ENCODE peak calls at places on chromosomes 3 and 15, in ten cellular contexts. One of them, this sample, is unnamed.
A peak's percentile ranks its signal among the peaks of the same experiment; 100 is the strongest.

GRCh38 chr3:58214484-58215316 is 3.9 kb upstream of the DNASE1L3 start:
- DNase-seq in PC-3: peak; percentile 92
- DNase-seq in GM12865: peak; percentile 90
- DNase-seq in mammary epithelial cell: peak; percentile 100
- DNase-seq in skeletal muscle cell: no peak
- DNase-seq in heart right ventricle: no peak
- DNase-seq in ovary: no peak
- DNase-seq in heart left ventricle: no peak
- DNase-seq in spleen: peak; percentile 88
- DNase-seq in SJSA1: no peak
- DNase-seq in this sample: no peak

GRCh38 chr15:66560856-66561525 is 4.8 kb downstream of the LCTL start:
- DNase-seq in spleen: peak; percentile 47
- DNase-seq in SJSA1: no peak
- DNase-seq in heart right ventricle: no peak
- DNase-seq in heart left ventricle: no peak
- DNase-seq in ovary: no peak
- DNase-seq in mammary epithelial cell: no peak
- DNase-seq in GM12865: no peak
- DNase-seq in PC-3: no peak
- DNase-seq in skeletal muscle cell: no peak
- DNase-seq in this sample: no peak

GRCh38 chr15:82851331-82851850 is 42.0 kb downstream of the WHAMM start:
- DNase-seq in heart left ventricle: no peak
- DNase-seq in PC-3: no peak
- DNase-seq in GM12865: no peak
- DNase-seq in SJSA1: no peak
- DNase-seq in skeletal muscle cell: no peak
- DNase-seq in heart right ventricle: no peak
- DNase-seq in spleen: no peak
- DNase-seq in ovary: no peak
- DNase-seq in mammary epithelial cell: no peak
- DNase-seq in this sample: no peak

GRCh38 chr15:98649996-98650870 is 1.9 kb downstream of the IGF1R start:
- DNase-seq in skeletal muscle cell: no peak
- DNase-seq in mammary epithelial cell: peak; percentile 37
- DNase-seq in GM12865: peak; percentile 11
- DNase-seq in SJSA1: peak; percentile 53
- DNase-seq in heart right ventricle: peak; percentile 39
- DNase-seq in heart left ventricle: peak; percentile 78
- DNase-seq in PC-3: peak; percentile 18
- DNase-seq in ovary: peak; percentile 71
- DNase-seq in spleen: peak; percentile 91
- DNase-seq in this sample: peak; percentile 54

GRCh38 chr3:14891135-14892132 is 55.9 kb upstream of the NR2C2 start:
- DNase-seq in heart right ventricle: no peak
- DNase-seq in mammary epithelial cell: no peak
- DNase-seq in skeletal muscle cell: no peak
- DNase-seq in spleen: no peak
- DNase-seq in heart left ventricle: no peak
- DNase-seq in PC-3: no peak
- DNase-seq in ovary: no peak
- DNase-seq in SJSA1: no peak
- DNase-seq in GM12865: no peak
- DNase-seq in this sample: no peak

GRCh38 chr15:99732711-99733267 is 448 bp downstream of the LYSMD4 start:
- DNase-seq in GM12865: peak; percentile 38
- DNase-seq in mammary epithelial cell: peak; percentile 23
- DNase-seq in skeletal muscle cell: no peak
- DNase-seq in PC-3: peak; percentile 4
- DNase-seq in SJSA1: peak; percentile 35
- DNase-seq in heart left ventricle: peak; percentile 80
- DNase-seq in heart right ventricle: peak; percentile 43
- DNase-seq in ovary: no peak
- DNase-seq in spleen: peak; percentile 91
- DNase-seq in this sample: peak; percentile 35

GRCh38 chr15:92595506-92596337 is 59.9 kb downstream of the FAM174B start:
- DNase-seq in mammary epithelial cell: no peak
- DNase-seq in skeletal muscle cell: no peak
- DNase-seq in heart right ventricle: no peak
- DNase-seq in heart left ventricle: no peak
- DNase-seq in ovary: no peak
- DNase-seq in GM12865: no peak
- DNase-seq in PC-3: no peak
- DNase-seq in spleen: no peak
- DNase-seq in SJSA1: no peak
- DNase-seq in this sample: no peak

GRCh38 chr3:48088749-48089466 is 72.7 kb upstream of the MAP4 start:
- DNase-seq in spleen: peak; percentile 99
- DNase-seq in heart left ventricle: peak; percentile 98
- DNase-seq in PC-3: peak; percentile 98
- DNase-seq in SJSA1: peak; percentile 99
- DNase-seq in heart right ventricle: peak; percentile 97
- DNase-seq in ovary: peak; percentile 97
- DNase-seq in GM12865: peak; percentile 98
- DNase-seq in skeletal muscle cell: peak; percentile 92
- DNase-seq in mammary epithelial cell: peak; percentile 98
- DNase-seq in this sample: peak; percentile 98

GRCh38 chr3:13866406-13866965 is 13.4 kb downstream of the WNT7A start:
- DNase-seq in PC-3: no peak
- DNase-seq in GM12865: no peak
- DNase-seq in skeletal muscle cell: no peak
- DNase-seq in heart left ventricle: no peak
- DNase-seq in ovary: no peak
- DNase-seq in SJSA1: no peak
- DNase-seq in heart right ventricle: no peak
- DNase-seq in mammary epithelial cell: no peak
- DNase-seq in spleen: peak; percentile 52
- DNase-seq in this sample: no peak

GRCh38 chr3:84077479-84077878 is 881.3 kb upstream of the CADM2 start:
- DNase-seq in SJSA1: no peak
- DNase-seq in skeletal muscle cell: no peak
- DNase-seq in spleen: no peak
- DNase-seq in heart right ventricle: no peak
- DNase-seq in PC-3: peak; percentile 32
- DNase-seq in ovary: no peak
- DNase-seq in mammary epithelial cell: peak; percentile 12
- DNase-seq in heart left ventricle: no peak
- DNase-seq in GM12865: no peak
- DNase-seq in this sample: no peak

GRCh38 chr3:144055604-144056003 is 84.0 kb downstream of the DIPK2A start:
- DNase-seq in mammary epithelial cell: no peak
- DNase-seq in PC-3: peak; percentile 68
- DNase-seq in spleen: no peak
- DNase-seq in heart left ventricle: no peak
- DNase-seq in heart right ventricle: no peak
- DNase-seq in SJSA1: no peak
- DNase-seq in GM12865: no peak
- DNase-seq in skeletal muscle cell: no peak
- DNase-seq in ovary: no peak
- DNase-seq in this sample: no peak

GRCh38 chr3:144063306-144063705 is 91.7 kb downstream of the DIPK2A start:
- DNase-seq in heart left ventricle: no peak
- DNase-seq in spleen: no peak
- DNase-seq in skeletal muscle cell: no peak
- DNase-seq in ovary: no peak
- DNase-seq in heart right ventricle: no peak
- DNase-seq in mammary epithelial cell: no peak
- DNase-seq in GM12865: no peak
- DNase-seq in SJSA1: no peak
- DNase-seq in PC-3: no peak
- DNase-seq in this sample: no peak

GRCh38 chr3:144058713-144059112 is 87.1 kb downstream of the DIPK2A start:
- DNase-seq in mammary epithelial cell: no peak
- DNase-seq in heart right ventricle: no peak
- DNase-seq in ovary: no peak
- DNase-seq in heart left ventricle: no peak
- DNase-seq in SJSA1: no peak
- DNase-seq in PC-3: no peak
- DNase-seq in spleen: no peak
- DNase-seq in GM12865: peak; percentile 36
- DNase-seq in skeletal muscle cell: no peak
- DNase-seq in this sample: no peak

GRCh38 chr3:144060881-144061280 is 89.3 kb downstream of the DIPK2A start:
- DNase-seq in heart left ventricle: no peak
- DNase-seq in PC-3: no peak
- DNase-seq in GM12865: no peak
- DNase-seq in spleen: no peak
- DNase-seq in ovary: no peak
- DNase-seq in SJSA1: no peak
- DNase-seq in heart right ventricle: no peak
- DNase-seq in skeletal muscle cell: no peak
- DNase-seq in mammary epithelial cell: no peak
- DNase-seq in this sample: no peak

GRCh38 chr3:144059481-144059880 is 87.9 kb downstream of the DIPK2A start:
- DNase-seq in skeletal muscle cell: no peak
- DNase-seq in mammary epithelial cell: no peak
- DNase-seq in spleen: no peak
- DNase-seq in PC-3: no peak
- DNase-seq in SJSA1: no peak
- DNase-seq in ovary: no peak
- DNase-seq in heart right ventricle: no peak
- DNase-seq in GM12865: no peak
- DNase-seq in heart left ventricle: no peak
- DNase-seq in this sample: no peak
- H3K4me3 ChIP-seq in skeletal muscle cell: no peak overlapping the region
- H3K4me3 ChIP-seq in mammary epithelial cell: no peak overlapping the region
- H3K4me3 ChIP-seq in spleen: no peak overlapping the region
- H3K4me3 ChIP-seq in PC-3: no peak overlapping the region
- H3K4me3 ChIP-seq in SJSA1: no peak overlapping the region
- H3K4me3 ChIP-seq in ovary: no peak overlapping the region
- H3K4me3 ChIP-seq in heart right ventricle: no peak overlapping the region
- H3K4me3 ChIP-seq in GM12865: no peak overlapping the region
- H3K4me3 ChIP-seq in heart left ventricle: no peak overlapping the region
- H3K4me3 ChIP-seq in this sample: no peak overlapping the region

DNA sequence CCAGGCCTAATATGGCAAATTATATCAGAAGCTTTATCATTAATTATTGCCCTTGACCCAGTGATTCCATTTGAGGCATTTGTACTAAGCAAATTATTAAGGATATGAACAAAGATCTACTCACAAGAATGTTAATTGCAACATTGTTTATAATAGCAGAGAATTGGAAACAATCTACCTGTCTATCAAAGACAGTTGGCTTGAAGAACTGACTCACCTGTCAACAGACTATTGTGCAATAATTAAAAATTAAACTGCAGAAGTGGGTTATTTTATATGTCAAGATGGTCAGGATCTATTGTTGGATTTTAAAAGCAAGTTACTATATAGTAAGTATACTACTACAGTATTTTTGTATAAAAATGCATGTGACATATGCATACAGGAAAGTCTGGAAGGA is 6.7 kb upstream of the FETUB start:
- DNase-seq in skeletal muscle cell: no peak
- DNase-seq in SJSA1: no peak
- DNase-seq in mammary epithelial cell: no peak
- DNase-seq in heart left ventricle: no peak
- DNase-seq in heart right ventricle: no peak
- DNase-seq in PC-3: no peak
- DNase-seq in GM12865: no peak
- DNase-seq in ovary: no peak
- DNase-seq in spleen: no peak
- DNase-seq in this sample: no peak
- H3K4me3 ChIP-seq in skeletal muscle cell: no peak overlapping the region
- H3K4me3 ChIP-seq in SJSA1: no peak overlapping the region
- H3K4me3 ChIP-seq in mammary epithelial cell: no peak overlapping the region
- H3K4me3 ChIP-seq in heart left ventricle: no peak overlapping the region
- H3K4me3 ChIP-seq in heart right ventricle: no peak overlapping the region
- H3K4me3 ChIP-seq in PC-3: no peak overlapping the region
- H3K4me3 ChIP-seq in GM12865: no peak overlapping the region
- H3K4me3 ChIP-seq in ovary: no peak overlapping the region
- H3K4me3 ChIP-seq in spleen: no peak overlapping the region
- H3K4me3 ChIP-seq in this sample: no peak overlapping the region

GRCh38 chr3:197002701-197003454 is 26.7 kb downstream of the MELTF start:
- DNase-seq in mammary epithelial cell: peak; percentile 89
- DNase-seq in spleen: peak; percentile 96
- DNase-seq in PC-3: peak; percentile 88
- DNase-seq in skeletal muscle cell: no peak
- DNase-seq in heart right ventricle: peak; percentile 79
- DNase-seq in GM12865: peak; percentile 91
- DNase-seq in heart left ventricle: peak; percentile 90
- DNase-seq in SJSA1: peak; percentile 43
- DNase-seq in ovary: peak; percentile 88
- DNase-seq in this sample: peak; percentile 75

GRCh38 chr3:196998966-196999760 is 30.5 kb downstream of the MELTF start:
- DNase-seq in heart right ventricle: no peak
- DNase-seq in ovary: peak; percentile 26
- DNase-seq in PC-3: no peak
- DNase-seq in skeletal muscle cell: no peak
- DNase-seq in GM12865: no peak
- DNase-seq in spleen: peak; percentile 49
- DNase-seq in heart left ventricle: no peak
- DNase-seq in mammary epithelial cell: no peak
- DNase-seq in SJSA1: no peak
- DNase-seq in this sample: peak; percentile 9

GRCh38 chr3:197000211-197000610 is 29.4 kb downstream of the MELTF start:
- DNase-seq in SJSA1: no peak
- DNase-seq in ovary: peak; percentile 21
- DNase-seq in heart left ventricle: peak; percentile 31
- DNase-seq in heart right ventricle: no peak
- DNase-seq in mammary epithelial cell: peak; percentile 20
- DNase-seq in skeletal muscle cell: no peak
- DNase-seq in GM12865: peak; percentile 40
- DNase-seq in spleen: peak; percentile 38
- DNase-seq in PC-3: no peak
- DNase-seq in this sample: peak; percentile 4

GRCh38 chr3:197001972-197002700 is 27.5 kb downstream of the MELTF start:
- DNase-seq in skeletal muscle cell: no peak
- DNase-seq in spleen: peak; percentile 76
- DNase-seq in heart right ventricle: peak; percentile 43
- DNase-seq in SJSA1: no peak
- DNase-seq in mammary epithelial cell: no peak
- DNase-seq in GM12865: no peak
- DNase-seq in ovary: peak; percentile 73
- DNase-seq in heart left ventricle: no peak
- DNase-seq in PC-3: no peak
- DNase-seq in this sample: peak; percentile 21

GRCh38 chr3:197001106-197001971 is 28.3 kb downstream of the MELTF start:
- DNase-seq in spleen: peak; percentile 60
- DNase-seq in PC-3: no peak
- DNase-seq in skeletal muscle cell: no peak
- DNase-seq in heart right ventricle: no peak
- DNase-seq in SJSA1: no peak
- DNase-seq in heart left ventricle: peak; percentile 37
- DNase-seq in mammary epithelial cell: peak; percentile 50
- DNase-seq in ovary: peak; percentile 40
- DNase-seq in GM12865: no peak
- DNase-seq in this sample: peak; percentile 10
- H3K4me3 ChIP-seq in spleen: peak overlapping the region; percentile 45
- H3K4me3 ChIP-seq in PC-3: no peak overlapping the region
- H3K4me3 ChIP-seq in skeletal muscle cell: no peak overlapping the region
- H3K4me3 ChIP-seq in heart right ventricle: no peak overlapping the region
- H3K4me3 ChIP-seq in SJSA1: no peak overlapping the region
- H3K4me3 ChIP-seq in heart left ventricle: no peak overlapping the region
- H3K4me3 ChIP-seq in mammary epithelial cell: no peak overlapping the region
- H3K4me3 ChIP-seq in ovary: no peak overlapping the region
- H3K4me3 ChIP-seq in GM12865: no peak overlapping the region
- H3K4me3 ChIP-seq in this sample: peak overlapping the region; percentile 76

DNA sequence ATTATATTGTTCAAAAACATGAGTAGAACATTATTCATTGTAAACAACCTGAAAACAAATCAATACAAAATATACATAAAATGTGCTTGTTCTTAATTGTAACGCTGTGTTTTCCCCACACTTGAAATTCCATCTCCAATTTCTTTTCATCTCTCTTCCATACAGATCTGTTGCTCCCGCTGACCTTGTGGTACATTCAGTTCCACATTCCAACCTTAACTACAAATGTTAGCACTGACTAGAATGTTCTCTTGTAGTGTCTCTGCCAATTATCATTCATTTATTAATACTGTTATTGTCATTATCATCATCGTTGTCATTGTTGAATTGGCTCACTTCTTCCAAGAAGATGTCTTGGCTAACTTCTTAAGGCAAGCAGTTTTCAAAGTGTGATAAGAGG is 65.7 kb downstream of the NLGN1 start:
- DNase-seq in skeletal muscle cell: no peak
- DNase-seq in mammary epithelial cell: no peak
- DNase-seq in spleen: no peak
- DNase-seq in GM12865: no peak
- DNase-seq in SJSA1: no peak
- DNase-seq in heart right ventricle: no peak
- DNase-seq in PC-3: no peak
- DNase-seq in ovary: no peak
- DNase-seq in heart left ventricle: no peak
- DNase-seq in this sample: no peak
- H3K4me3 ChIP-seq in skeletal muscle cell: no peak overlapping the region
- H3K4me3 ChIP-seq in mammary epithelial cell: no peak overlapping the region
- H3K4me3 ChIP-seq in spleen: no peak overlapping the region
- H3K4me3 ChIP-seq in GM12865: no peak overlapping the region
- H3K4me3 ChIP-seq in SJSA1: no peak overlapping the region
- H3K4me3 ChIP-seq in heart right ventricle: no peak overlapping the region
- H3K4me3 ChIP-seq in PC-3: no peak overlapping the region
- H3K4me3 ChIP-seq in ovary: no peak overlapping the region
- H3K4me3 ChIP-seq in heart left ventricle: no peak overlapping the region
- H3K4me3 ChIP-seq in this sample: no peak overlapping the region

This sample was measured in left ventricle myocardium inferior.